ENCODE peak calls at places on chromosomes 13 and 19, in five cellular contexts. B is stimulated activated CD4-positive, alpha-beta T cell treated with anti-CD3 and anti-CD28 coated beads, Interleukin-2, amount 100 ng/mL, for 24 hours; A is ovary; K is astrocyte of the spinal cord; D is activated naive CD4-positive, alpha-beta T cell treated with Interleukin-2 at 50 U/mL for 16 hours. E is an unnamed sample.

GRCh38 chr19:41896581-41896942 is 13.6 kb downstream of the ARHGEF1 start:
- DNase-seq in B (no peak), A (no peak), D (no peak), K (no peak), E (no peak)

GRCh38 chr13:21616880-21617279 is 12.9 kb upstream of the MICU2 start:
- DNase-seq in A (no peak), D (no peak), K (no peak), B (no peak), E (no peak)

GRCh38 chr19:24063312-24063711 is 23.7 kb upstream of the ZNF254 start:
- DNase-seq in D (no peak), A (no peak), B (no peak), K (no peak), E (no peak)

GRCh38 chr19:12015753-12016116 is 19.7 kb downstream of the ZNF433 start:
- DNase-seq in A (no peak), D (no peak), K (no peak), B (no peak), E (no peak)

GRCh38 chr19:7109678-7110289 is 40.3 kb downstream of the ZNF557 start:
- DNase-seq in D (no peak), B (no peak), A (no peak), K (no peak), E (no peak)

GRCh38 chr13:29991343-29991742 is 140.9 kb upstream of the UBL3 start:
- DNase-seq in B (no peak), D (no peak), A (no peak), K (peak; percentile 92), E (no peak)

GRCh38 chr19:2223391-2223790 is 12.7 kb downstream of the PLEKHJ1 start:
- DNase-seq in A (no peak), K (no peak), D (no peak), B (no peak), E (no peak)

GRCh38 chr19:2726904-2727639 is 5.9 kb upstream of the DIRAS1 start:
- DNase-seq in A (no peak), K (no peak), D (no peak), B (no peak), E (no peak)

GRCh38 chr13:41137951-41138350 is 5.3 kb upstream of the KBTBD6 start:
- DNase-seq in A (no peak), K (peak; percentile 56), D (no peak), B (no peak), E (no peak)